ENCODE peak calls at places on chromosome 22, in ten cellular contexts. One of them, this sample, is unnamed.

GRCh38 chr22:26170112-26170492 is 840 bp downstream of the SEZ6L start:
- DNase-seq in CD8-positive, alpha-beta T cell: no peak
- DNase-seq in left lung: no peak
- DNase-seq in lower leg skin: no peak
- DNase-seq in fibroblast of mammary gland: no peak
- DNase-seq in stomach: no peak
- DNase-seq in AG04450: no peak
- DNase-seq in mammary epithelial cell: no peak
- DNase-seq in suprapubic skin: peak; percentile 52
- DNase-seq in B cell: no peak
- DNase-seq in this sample: no peak

GRCh38 chr22:19035474-19036228 is 86.6 kb downstream of the DGCR2 start:
- DNase-seq in AG04450: no peak
- DNase-seq in stomach: peak; percentile 23
- DNase-seq in B cell: no peak
- DNase-seq in CD8-positive, alpha-beta T cell: no peak
- DNase-seq in left lung: peak; percentile 50
- DNase-seq in mammary epithelial cell: no peak
- DNase-seq in lower leg skin: no peak
- DNase-seq in suprapubic skin: peak; percentile 76
- DNase-seq in fibroblast of mammary gland: no peak
- DNase-seq in this sample: no peak

GRCh38 chr22:36185828-36186624 is 15.6 kb downstream of the APOL4 start:
- DNase-seq in fibroblast of mammary gland: no peak
- DNase-seq in AG04450: no peak
- DNase-seq in CD8-positive, alpha-beta T cell: no peak
- DNase-seq in mammary epithelial cell: no peak
- DNase-seq in left lung: no peak
- DNase-seq in lower leg skin: no peak
- DNase-seq in suprapubic skin: no peak
- DNase-seq in stomach: no peak
- DNase-seq in B cell: no peak
- DNase-seq in this sample: no peak

GRCh38 chr22:24553597-24554315 is 1.2 kb downstream of the GUCD1 start:
- DNase-seq in lower leg skin: peak; percentile 19
- DNase-seq in stomach: peak; percentile 62
- DNase-seq in mammary epithelial cell: peak; percentile 16
- DNase-seq in fibroblast of mammary gland: no peak
- DNase-seq in suprapubic skin: no peak
- DNase-seq in B cell: no peak
- DNase-seq in left lung: no peak
- DNase-seq in AG04450: no peak
- DNase-seq in CD8-positive, alpha-beta T cell: no peak
- DNase-seq in this sample: peak; percentile 29

GRCh38 chr22:20281891-20282290 is 13.8 kb upstream of the RTN4R start:
- DNase-seq in lower leg skin: no peak
- DNase-seq in AG04450: no peak
- DNase-seq in B cell: no peak
- DNase-seq in left lung: no peak
- DNase-seq in suprapubic skin: no peak
- DNase-seq in CD8-positive, alpha-beta T cell: no peak
- DNase-seq in stomach: no peak
- DNase-seq in fibroblast of mammary gland: no peak
- DNase-seq in mammary epithelial cell: no peak
- DNase-seq in this sample: no peak

GRCh38 chr22:30832407-30832987 is 136.1 kb downstream of the MORC2 start:
- DNase-seq in CD8-positive, alpha-beta T cell: no peak
- DNase-seq in fibroblast of mammary gland: no peak
- DNase-seq in suprapubic skin: peak; percentile 38
- DNase-seq in B cell: no peak
- DNase-seq in stomach: no peak
- DNase-seq in AG04450: no peak
- DNase-seq in lower leg skin: no peak
- DNase-seq in mammary epithelial cell: no peak
- DNase-seq in left lung: no peak
- DNase-seq in this sample: no peak

GRCh38 chr22:42747701-42748513 is 27.2 kb upstream of the A4GALT start:
- DNase-seq in left lung: no peak
- DNase-seq in AG04450: no peak
- DNase-seq in stomach: no peak
- DNase-seq in lower leg skin: no peak
- DNase-seq in B cell: no peak
- DNase-seq in CD8-positive, alpha-beta T cell: no peak
- DNase-seq in fibroblast of mammary gland: peak; percentile 86
- DNase-seq in mammary epithelial cell: peak; percentile 72
- DNase-seq in suprapubic skin: no peak
- DNase-seq in this sample: peak; percentile 86

GRCh38 chr22:48811885-48812284 is 1015.8 kb downstream of the BRD1 start:
- DNase-seq in AG04450: no peak
- DNase-seq in lower leg skin: no peak
- DNase-seq in CD8-positive, alpha-beta T cell: no peak
- DNase-seq in fibroblast of mammary gland: no peak
- DNase-seq in left lung: no peak
- DNase-seq in B cell: no peak
- DNase-seq in stomach: no peak
- DNase-seq in suprapubic skin: no peak
- DNase-seq in mammary epithelial cell: no peak
- DNase-seq in this sample: no peak

GRCh38 chr22:39489094-39490068 is 12.7 kb upstream of the MIEF1 start:
- DNase-seq in suprapubic skin: no peak
- DNase-seq in lower leg skin: no peak
- DNase-seq in B cell: no peak
- DNase-seq in CD8-positive, alpha-beta T cell: no peak
- DNase-seq in mammary epithelial cell: no peak
- DNase-seq in fibroblast of mammary gland: no peak
- DNase-seq in AG04450: no peak
- DNase-seq in stomach: no peak
- DNase-seq in left lung: no peak
- DNase-seq in this sample: no peak

GRCh38 chr22:43862074-43862881 is at the start of gene SULT4A1:
- DNase-seq in CD8-positive, alpha-beta T cell: no peak
- DNase-seq in suprapubic skin: no peak
- DNase-seq in B cell: no peak
- DNase-seq in AG04450: no peak
- DNase-seq in left lung: no peak
- DNase-seq in stomach: no peak
- DNase-seq in mammary epithelial cell: peak; percentile 11
- DNase-seq in fibroblast of mammary gland: peak; percentile 24
- DNase-seq in lower leg skin: no peak
- DNase-seq in this sample: peak; percentile 46

GRCh38 chr22:30636226-30637077 is 871 bp downstream of the SLC35E4 start:
- DNase-seq in CD8-positive, alpha-beta T cell: peak; percentile 18
- DNase-seq in suprapubic skin: no peak
- DNase-seq in AG04450: no peak
- DNase-seq in B cell: no peak
- DNase-seq in mammary epithelial cell: peak; percentile 47
- DNase-seq in stomach: peak; percentile 28
- DNase-seq in left lung: no peak
- DNase-seq in fibroblast of mammary gland: peak; percentile 11
- DNase-seq in lower leg skin: peak; percentile 18
- DNase-seq in this sample: no peak

DNA sequence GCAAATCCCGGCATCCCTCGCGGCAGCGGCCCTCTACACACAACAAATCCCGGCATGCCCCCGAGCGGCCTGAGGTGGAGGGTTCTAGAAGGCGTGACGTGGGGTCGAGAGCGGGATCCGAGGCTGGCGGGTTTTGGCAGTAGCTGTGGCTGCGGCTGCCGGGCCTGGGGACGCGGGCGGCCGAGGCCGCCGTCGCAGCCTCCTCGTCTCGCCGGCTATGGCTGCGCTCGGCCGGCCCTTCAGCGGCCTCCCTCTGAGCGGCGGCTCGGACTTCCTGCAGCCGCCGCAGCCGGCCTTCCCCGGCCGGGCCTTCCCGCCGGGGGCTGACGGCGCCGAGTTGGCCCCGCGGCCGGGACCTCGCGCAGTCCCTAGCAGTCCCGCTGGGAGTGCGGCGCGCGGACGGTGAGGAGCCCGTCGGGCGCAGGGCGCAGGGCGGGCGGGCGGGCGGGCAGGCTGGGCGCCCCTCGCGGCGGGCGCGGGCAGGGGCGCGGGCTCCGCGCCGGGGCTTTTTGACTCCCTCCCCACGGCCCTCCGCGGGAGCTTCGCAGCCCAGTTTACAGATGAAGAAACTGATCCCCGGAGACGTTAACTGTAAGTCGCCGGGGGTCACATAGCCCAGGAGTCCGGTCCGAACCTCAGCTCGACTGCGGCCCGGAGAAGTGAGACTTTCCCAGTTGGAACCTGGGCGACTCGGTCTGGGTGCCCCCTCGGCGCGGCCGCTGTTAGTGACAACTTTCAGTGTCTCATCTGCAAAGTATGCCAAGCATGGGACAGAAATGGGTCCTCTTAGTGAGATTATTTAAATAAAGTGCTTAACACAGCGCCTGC is at the start of gene CCDC117:
- DNase-seq in fibroblast of mammary gland: peak; percentile 94
- DNase-seq in AG04450: peak; percentile 87
- DNase-seq in B cell: peak; percentile 96
- DNase-seq in mammary epithelial cell: peak; percentile 86
- DNase-seq in suprapubic skin: peak; percentile 98
- DNase-seq in CD8-positive, alpha-beta T cell: peak; percentile 91
- DNase-seq in lower leg skin: peak; percentile 94
- DNase-seq in stomach: peak; percentile 94
- DNase-seq in left lung: peak; percentile 98
- DNase-seq in this sample: peak; percentile 96
- TF ChIP-seq CTCF in fibroblast of mammary gland: no peak
- TF ChIP-seq CTCF in AG04450: peak; percentile 22
- TF ChIP-seq CTCF in B cell: peak; percentile 24
- TF ChIP-seq CTCF in mammary epithelial cell: peak; percentile 19
- TF ChIP-seq CTCF in suprapubic skin: peak; percentile 28
- TF ChIP-seq CTCF in CD8-positive, alpha-beta T cell: peak; percentile 31
- TF ChIP-seq CTCF in lower leg skin: no peak
- TF ChIP-seq CTCF in stomach: no peak
- TF ChIP-seq CTCF in left lung: no peak
- TF ChIP-seq CTCF in this sample: no peak

DNA sequence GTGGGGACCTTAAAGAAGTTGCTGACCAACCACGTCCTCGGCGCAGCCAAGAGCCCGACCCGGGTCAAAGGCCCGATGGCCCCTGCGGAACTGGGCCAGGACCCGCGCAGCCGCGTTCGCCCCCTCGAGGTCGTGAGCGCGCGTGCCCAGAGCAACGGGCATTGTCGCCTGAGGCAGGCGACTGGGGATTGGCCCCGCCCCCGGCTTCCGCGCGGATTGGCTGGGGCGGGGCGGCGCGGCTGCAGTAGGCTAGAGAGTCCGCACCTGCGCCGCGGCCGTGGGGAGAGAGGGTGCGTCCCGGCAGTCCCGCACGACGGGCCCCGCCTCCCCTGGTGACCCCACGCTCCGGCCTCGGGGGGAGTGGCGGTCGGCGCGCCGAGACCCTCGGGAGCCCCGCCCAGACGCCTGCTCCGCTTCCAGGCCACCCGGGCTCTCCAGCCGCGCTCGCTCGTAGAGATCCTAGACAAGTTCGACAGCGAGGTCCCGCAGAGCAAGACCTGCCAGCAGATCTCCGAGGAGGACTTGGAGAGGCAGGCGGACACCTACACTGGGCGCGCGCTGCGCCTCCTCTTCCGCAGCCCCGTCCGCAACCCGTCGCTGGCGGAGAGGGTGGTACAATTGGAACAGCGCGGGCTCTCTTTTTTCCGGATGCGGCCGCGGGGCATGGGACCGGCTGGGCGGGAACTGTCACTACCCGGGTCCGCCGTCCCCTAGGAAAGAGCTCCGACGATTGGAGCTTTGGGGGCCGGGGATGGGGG is 8.3 kb upstream of the PPIL2 start:
- DNase-seq in mammary epithelial cell: peak; percentile 25
- DNase-seq in AG04450: no peak
- DNase-seq in B cell: peak; percentile 78
- DNase-seq in suprapubic skin: no peak
- DNase-seq in fibroblast of mammary gland: no peak
- DNase-seq in lower leg skin: peak; percentile 36
- DNase-seq in left lung: peak; percentile 97
- DNase-seq in CD8-positive, alpha-beta T cell: peak; percentile 80
- DNase-seq in stomach: peak; percentile 86
- DNase-seq in this sample: peak; percentile 15
- TF ChIP-seq CTCF in mammary epithelial cell: no peak
- TF ChIP-seq CTCF in AG04450: no peak
- TF ChIP-seq CTCF in B cell: peak; percentile 31
- TF ChIP-seq CTCF in suprapubic skin: peak; percentile 6
- TF ChIP-seq CTCF in fibroblast of mammary gland: no peak
- TF ChIP-seq CTCF in lower leg skin: no peak
- TF ChIP-seq CTCF in left lung: peak; percentile 49
- TF ChIP-seq CTCF in CD8-positive, alpha-beta T cell: peak; percentile 44
- TF ChIP-seq CTCF in stomach: no peak
- TF ChIP-seq CTCF in this sample: no peak

GRCh38 chr22:29528144-29528543 is 25.4 kb downstream of the THOC5 start:
- DNase-seq in suprapubic skin: no peak
- DNase-seq in lower leg skin: no peak
- DNase-seq in fibroblast of mammary gland: no peak
- DNase-seq in stomach: no peak
- DNase-seq in left lung: no peak
- DNase-seq in mammary epithelial cell: no peak
- DNase-seq in B cell: no peak
- DNase-seq in CD8-positive, alpha-beta T cell: no peak
- DNase-seq in AG04450: no peak
- DNase-seq in this sample: no peak

GRCh38 chr22:29523761-29524160 is 29.8 kb downstream of the THOC5 start:
- DNase-seq in AG04450: no peak
- DNase-seq in CD8-positive, alpha-beta T cell: no peak
- DNase-seq in B cell: no peak
- DNase-seq in lower leg skin: no peak
- DNase-seq in left lung: no peak
- DNase-seq in fibroblast of mammary gland: no peak
- DNase-seq in mammary epithelial cell: no peak
- DNase-seq in suprapubic skin: no peak
- DNase-seq in stomach: no peak
- DNase-seq in this sample: no peak

GRCh38 chr22:29520851-29521250 is 32.7 kb downstream of the THOC5 start:
- DNase-seq in mammary epithelial cell: no peak
- DNase-seq in B cell: no peak
- DNase-seq in CD8-positive, alpha-beta T cell: no peak
- DNase-seq in suprapubic skin: no peak
- DNase-seq in AG04450: peak; percentile 56
- DNase-seq in fibroblast of mammary gland: peak; percentile 80
- DNase-seq in lower leg skin: no peak
- DNase-seq in stomach: no peak
- DNase-seq in left lung: no peak
- DNase-seq in this sample: peak; percentile 81

GRCh38 chr22:29521526-29521925 is 32.0 kb downstream of the THOC5 start:
- DNase-seq in AG04450: no peak
- DNase-seq in CD8-positive, alpha-beta T cell: no peak
- DNase-seq in mammary epithelial cell: no peak
- DNase-seq in lower leg skin: no peak
- DNase-seq in fibroblast of mammary gland: no peak
- DNase-seq in left lung: no peak
- DNase-seq in B cell: no peak
- DNase-seq in stomach: no peak
- DNase-seq in suprapubic skin: no peak
- DNase-seq in this sample: no peak

GRCh38 chr22:29524440-29525191 is 28.9 kb downstream of the THOC5 start:
- DNase-seq in B cell: peak; percentile 66
- DNase-seq in AG04450: no peak
- DNase-seq in fibroblast of mammary gland: peak; percentile 25
- DNase-seq in mammary epithelial cell: peak; percentile 13
- DNase-seq in lower leg skin: no peak
- DNase-seq in left lung: no peak
- DNase-seq in CD8-positive, alpha-beta T cell: peak; percentile 10
- DNase-seq in suprapubic skin: no peak
- DNase-seq in stomach: peak; percentile 27
- DNase-seq in this sample: peak; percentile 37
- TF ChIP-seq CTCF in B cell: peak; percentile 63
- TF ChIP-seq CTCF in AG04450: peak; percentile 44
- TF ChIP-seq CTCF in fibroblast of mammary gland: peak; percentile 39
- TF ChIP-seq CTCF in mammary epithelial cell: peak; percentile 44
- TF ChIP-seq CTCF in lower leg skin: no peak
- TF ChIP-seq CTCF in left lung: no peak
- TF ChIP-seq CTCF in CD8-positive, alpha-beta T cell: no peak
- TF ChIP-seq CTCF in suprapubic skin: peak; percentile 18
- TF ChIP-seq CTCF in stomach: no peak
- TF ChIP-seq CTCF in this sample: peak; percentile 47

GRCh38 chr22:17638182-17638431 is 450 bp upstream of the BCL2L13 start:
- DNase-seq in suprapubic skin: no peak
- DNase-seq in CD8-positive, alpha-beta T cell: no peak
- DNase-seq in stomach: no peak
- DNase-seq in fibroblast of mammary gland: no peak
- DNase-seq in left lung: no peak
- DNase-seq in mammary epithelial cell: no peak
- DNase-seq in lower leg skin: no peak
- DNase-seq in AG04450: no peak
- DNase-seq in B cell: no peak
- DNase-seq in this sample: no peak
- TF ChIP-seq CTCF in suprapubic skin: no peak
- TF ChIP-seq CTCF in CD8-positive, alpha-beta T cell: no peak
- TF ChIP-seq CTCF in stomach: no peak
- TF ChIP-seq CTCF in fibroblast of mammary gland: peak; percentile 16
- TF ChIP-seq CTCF in left lung: no peak
- TF ChIP-seq CTCF in mammary epithelial cell: peak; percentile 24
- TF ChIP-seq CTCF in lower leg skin: no peak
- TF ChIP-seq CTCF in AG04450: peak; percentile 11
- TF ChIP-seq CTCF in B cell: no peak
- TF ChIP-seq CTCF in this sample: peak; percentile 10